ENCODE peak calls at places on chromosomes 5 and 9, in eight cellular contexts. I is AG04450; L is stomach; P is heart right ventricle; T is A549; U is CD8-positive, alpha-beta T cell; C is HFF-Myc; Z is hepatocyte. A is an unnamed sample.

GRCh38 chr9:69758981-69759477 is 782 bp downstream of the PTAR1 start:
- DNase-seq in I (no peak), C (no peak), P (no peak), T (peak; percentile 19), Z (peak; percentile 14), U (no peak), L (no peak), A (no peak)

GRCh38 chr5:76724871-76725270 is 8.9 kb downstream of the F2R start:
- DNase-seq in C (no peak), T (peak; percentile 44), P (no peak), I (no peak), L (no peak), Z (peak; percentile 10), U (no peak), A (peak; percentile 72)

GRCh38 chr5:144710620-144711019 is 539.9 kb downstream of the KCTD16 start:
- DNase-seq in U (no peak), L (no peak), Z (no peak), P (no peak), I (no peak), T (no peak), C (no peak), A (no peak)

GRCh38 chr9:89452561-89452960 is 45.4 kb downstream of the SEMA4D start:
- DNase-seq in C (no peak), Z (no peak), P (no peak), U (no peak), T (no peak), I (no peak), L (no peak), A (no peak)

GRCh38 chr5:133203317-133204305 is 151.8 kb downstream of the HSPA4 start:
- DNase-seq in L (no peak), I (no peak), U (no peak), C (no peak), Z (no peak), P (no peak), T (no peak), A (peak; percentile 14)

GRCh38 chr9:87514136-87514535 is 16.5 kb downstream of the DAPK1 start:
- DNase-seq in C (no peak), P (no peak), I (no peak), Z (no peak), T (no peak), U (no peak), L (no peak), A (no peak)

GRCh38 chr5:34517249-34517648 is 138.9 kb upstream of the RAI14 start:
- DNase-seq in L (no peak), I (no peak), C (no peak), U (no peak), P (no peak), Z (no peak), T (peak; percentile 56), A (no peak)

GRCh38 chr9:128720841-128721486 is 3.0 kb downstream of the ZDHHC12 start:
- DNase-seq in U (no peak), I (no peak), Z (no peak), C (no peak), T (no peak), P (no peak), L (no peak), A (no peak)

GRCh38 chr5:116747881-116748280 is 173.3 kb upstream of the SEMA6A start:
- DNase-seq in Z (peak; percentile 49), T (no peak), C (no peak), L (no peak), I (no peak), U (no peak), P (no peak), A (peak; percentile 35)

GRCh38 chr9:108476574-108476973 is 379.2 kb downstream of the ACTL7B start:
- DNase-seq in C (no peak), L (no peak), I (no peak), Z (no peak), P (no peak), U (no peak), T (no peak), A (no peak)

GRCh38 chr9:108475813-108476212 is 380.0 kb downstream of the ACTL7B start:
- DNase-seq in P (no peak), U (no peak), T (no peak), C (no peak), I (no peak), Z (no peak), L (no peak), A (no peak)

GRCh38 chr9:108474356-108474755 is 381.4 kb downstream of the ACTL7B start:
- DNase-seq in P (no peak), L (no peak), I (no peak), Z (no peak), T (no peak), C (no peak), U (no peak), A (no peak)

GRCh38 chr9:108469654-108470053 is 386.1 kb downstream of the ACTL7B start:
- DNase-seq in I (no peak), Z (no peak), P (no peak), C (no peak), L (no peak), U (no peak), T (no peak), A (no peak)

DNA sequence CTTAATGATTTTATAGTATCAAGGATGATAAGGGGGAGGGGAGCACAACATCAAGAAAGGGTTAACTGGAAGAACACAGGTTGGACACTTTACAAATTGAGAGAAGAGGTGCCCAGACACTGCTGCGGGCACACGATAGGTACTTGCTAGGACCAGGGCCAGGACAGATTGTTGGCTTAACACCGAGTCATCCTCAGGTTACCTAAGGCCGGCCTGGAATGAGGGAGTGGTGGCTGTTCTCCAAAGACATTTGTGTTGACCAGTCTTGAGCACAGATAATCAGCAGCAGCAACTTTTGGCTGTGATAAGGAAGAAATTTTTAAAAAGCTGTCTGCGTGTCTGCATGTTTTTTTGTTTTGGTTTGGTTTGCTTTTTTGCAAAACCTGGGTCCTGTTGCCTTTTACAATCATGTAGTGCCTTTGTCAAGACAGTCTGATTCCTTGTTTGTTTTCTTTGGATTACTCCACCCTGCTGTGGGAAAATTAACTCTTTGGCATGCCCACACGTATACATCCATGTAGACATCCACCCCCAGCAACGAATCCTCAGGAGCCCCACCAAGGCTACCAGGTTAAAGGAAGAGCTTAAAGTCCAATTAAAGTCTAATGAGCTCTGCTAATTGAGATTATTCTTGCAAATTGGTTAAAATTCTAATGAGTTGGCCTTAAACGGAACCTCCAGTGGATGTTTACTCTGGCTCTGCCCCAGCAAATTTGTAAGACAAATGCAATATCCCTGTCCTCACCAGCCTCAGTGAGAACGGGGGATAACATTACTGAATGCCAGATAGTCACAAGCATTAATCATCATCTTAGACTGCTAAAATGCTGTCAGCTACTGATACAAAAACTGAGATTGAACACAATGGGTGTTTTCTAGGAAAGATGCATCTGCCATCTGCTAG is 382.3 kb downstream of the ACTL7B start:
- DNase-seq in I (no peak), C (no peak), U (no peak), P (no peak), T (peak; percentile 89), L (no peak), Z (no peak), A (no peak)
- H3K4me3 ChIP-seq in I (no peak overlapping the region), C (no peak overlapping the region), U (no peak overlapping the region), P (no peak overlapping the region), T (peak overlapping the region; percentile 8), L (no peak overlapping the region), Z (no peak overlapping the region), A (no peak overlapping the region)

DNA sequence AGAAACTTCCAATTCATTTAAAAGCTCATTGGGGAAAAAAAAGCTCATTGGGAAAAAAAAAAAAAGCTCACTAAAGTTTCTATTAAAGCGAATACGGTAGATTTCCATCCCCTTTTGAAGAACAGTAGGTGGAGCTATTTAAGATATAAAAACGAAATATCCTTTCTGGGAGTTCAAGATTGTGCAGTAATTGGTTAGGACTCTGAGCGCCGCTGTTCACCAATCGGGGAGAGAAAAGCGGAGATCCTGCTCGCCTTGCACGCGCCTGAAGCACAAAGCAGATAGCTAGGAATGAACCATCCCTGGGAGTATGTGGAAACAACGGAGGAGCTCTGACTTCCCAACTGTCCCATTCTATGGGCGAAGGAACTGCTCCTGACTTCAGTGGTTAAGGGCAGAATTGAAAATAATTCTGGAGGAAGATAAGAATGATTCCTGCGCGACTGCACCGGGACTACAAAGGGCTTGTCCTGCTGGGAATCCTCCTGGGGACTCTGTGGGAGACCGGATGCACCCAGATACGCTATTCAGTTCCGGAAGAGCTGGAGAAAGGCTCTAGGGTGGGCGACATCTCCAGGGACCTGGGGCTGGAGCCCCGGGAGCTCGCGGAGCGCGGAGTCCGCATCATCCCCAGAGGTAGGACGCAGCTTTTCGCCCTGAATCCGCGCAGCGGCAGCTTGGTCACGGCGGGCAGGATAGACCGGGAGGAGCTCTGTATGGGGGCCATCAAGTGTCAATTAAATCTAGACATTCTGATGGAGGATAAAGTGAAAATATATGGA is at the start of gene PCDHGA12:
- DNase-seq in Z (no peak), P (no peak), I (no peak), T (peak; percentile 62), C (peak; percentile 65), L (no peak), U (no peak), A (no peak)
- TF ChIP-seq CTCF in Z (no peak), P (peak; percentile 54), I (peak; percentile 43), T (no peak), C (peak; percentile 49), L (no peak), U (no peak), A (peak; percentile 35)

GRCh38 chr5:111755264-111755941 is 1.6 kb downstream of the NREP start:
- DNase-seq in I (no peak), T (no peak), P (no peak), L (no peak), U (no peak), C (no peak), Z (no peak), A (no peak)

GRCh38 chr5:111752426-111752965 is 4.5 kb downstream of the NREP start:
- DNase-seq in T (no peak), P (no peak), Z (no peak), I (no peak), C (no peak), L (no peak), U (no peak), A (no peak)

GRCh38 chr5:111755942-111756353 is 1.0 kb downstream of the NREP start:
- DNase-seq in L (no peak), I (no peak), Z (no peak), C (no peak), U (no peak), T (no peak), P (no peak), A (no peak)

GRCh38 chr5:111756701-111757581 is at the start of gene NREP:
- DNase-seq in Z (peak; percentile 98), T (peak; percentile 91), P (peak; percentile 91), C (peak; percentile 88), I (peak; percentile 89), U (peak; percentile 36), L (peak; percentile 91), A (peak; percentile 89)

DNA sequence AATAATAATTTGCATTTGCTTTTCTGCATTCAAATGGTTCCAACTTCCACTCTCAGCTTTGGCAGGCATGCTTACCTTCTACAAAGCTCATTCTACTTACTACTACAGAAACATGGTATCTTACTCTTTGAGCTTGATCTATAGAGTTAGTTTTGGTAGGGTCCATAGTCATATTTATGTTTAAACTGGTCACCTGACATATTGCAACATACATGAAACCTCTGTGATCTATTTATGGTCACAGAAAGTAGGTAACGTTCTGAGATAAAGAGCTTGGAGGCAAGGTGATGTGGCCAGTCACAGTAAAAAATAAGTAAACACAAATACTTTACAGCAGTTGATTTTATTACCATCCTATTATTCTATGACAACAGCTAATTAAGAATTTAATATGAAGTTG is 2.8 kb downstream of the NREP start:
- DNase-seq in C (no peak), I (no peak), U (no peak), Z (no peak), L (no peak), T (no peak), P (no peak), A (no peak)
- H3K4me3 ChIP-seq in C (no peak overlapping the region), I (peak overlapping the region; percentile 87), U (no peak overlapping the region), Z (no peak overlapping the region), L (no peak overlapping the region), T (no peak overlapping the region), P (no peak overlapping the region), A (peak overlapping the region; percentile 61)

GRCh38 chr9:15499108-15499507 is 11.7 kb downstream of the PSIP1 start:
- DNase-seq in U (no peak), P (no peak), L (no peak), C (no peak), Z (no peak), T (no peak), I (no peak), A (no peak)
- TF ChIP-seq CTCF in U (no peak), P (no peak), L (no peak), C (no peak), Z (no peak), T (no peak), I (no peak), A (no peak)